ENCODE peak calls at places on chromosomes 1 and 21, in six cellular contexts. M is H9, O is heart left ventricle, P is lower leg skin, N is HepG2, V is AG09319. Z is an unnamed sample.

GRCh38 chr1:28078262-28078661 is 10.1 kb downstream of the EYA3 start:
- DNase-seq in M (no peak), O (no peak), P (no peak), N (no peak), V (no peak), Z (no peak)

GRCh38 chr1:151803164-151803563 is 2.1 kb downstream of the LINGO4 start:
- DNase-seq in M (no peak), O (no peak), P (no peak), N (no peak), V (no peak), Z (no peak)

GRCh38 chr1:68819190-68819829 is 322.4 kb upstream of the DEPDC1 start:
- DNase-seq in M (peak), O (no peak), P (no peak), N (no peak), V (no peak), Z (no peak)

GRCh38 chr1:188164459-188164858 is 1335.7 kb downstream of the PLA2G4A start:
- DNase-seq in M (no peak), O (no peak), P (no peak), N (no peak), V (no peak), Z (no peak)

GRCh38 chr1:230112131-230112701 is 45.2 kb downstream of the GALNT2 start:
- DNase-seq in M (no peak), O (no peak), P (no peak), N (no peak), V (no peak), Z (no peak)

GRCh38 chr1:33039840-33040239 is 3.2 kb upstream of the AK2 start:
- DNase-seq in M (no peak), O (no peak), P (no peak), N (no peak), V (no peak), Z (no peak)

GRCh38 chr21:35475006-35475405 is 425.9 kb upstream of the RUNX1 start:
- DNase-seq in M (no peak), O (no peak), P (no peak), N (no peak), V (no peak), Z (no peak)

GRCh38 chr1:237788069-237788468 is 102.7 kb downstream of the ZP4 start:
- DNase-seq in M (no peak), O (no peak), P (no peak), N (no peak), V (no peak), Z (no peak)

GRCh38 chr1:87872692-87873091 is 544.0 kb downstream of the LMO4 start:
- DNase-seq in M (no peak), O (no peak), P (no peak), N (no peak), V (no peak), Z (no peak)

GRCh38 chr1:228014235-228014930 is 7.6 kb downstream of the WNT3A start:
- DNase-seq in M (no peak), O (no peak), P (peak), N (no peak), V (no peak), Z (no peak)

GRCh38 chr1:246146811-246147210 is 360.3 kb downstream of the SMYD3 start:
- DNase-seq in M (no peak), O (no peak), P (no peak), N (no peak), V (no peak), Z (no peak)

GRCh38 chr1:205324781-205325180 is 3.2 kb upstream of the NUAK2 start:
- DNase-seq in M (no peak), O (no peak), P (no peak), N (no peak), V (no peak), Z (no peak)

GRCh38 chr1:223129229-223129851 is 13.7 kb downstream of the TLR5 start:
- DNase-seq in M (peak), O (peak), P (peak), N (peak), V (no peak), Z (no peak)

GRCh38 chr1:67945733-67946374 is 104.6 kb downstream of the DIRAS3 start:
- DNase-seq in M (no peak), O (peak), P (no peak), N (no peak), V (no peak), Z (no peak)

GRCh38 chr1:107152332-107152731 is 11.5 kb downstream of the NTNG1 start:
- DNase-seq in M (no peak), O (no peak), P (no peak), N (no peak), V (no peak), Z (no peak)

GRCh38 chr1:100539836-100540536 is 2.0 kb downstream of the GPR88 start:
- DNase-seq in M (peak), O (peak), P (no peak), N (no peak), V (no peak), Z (no peak)

GRCh38 chr1:36692465-36692864 is 209.8 kb upstream of the CSF3R start:
- DNase-seq in M (peak), O (no peak), P (peak), N (no peak), V (no peak), Z (no peak)

GRCh38 chr21:35154788-35155187 is 105.7 kb upstream of the RUNX1 start:
- DNase-seq in M (no peak), O (no peak), P (no peak), N (no peak), V (no peak), Z (no peak)

GRCh38 chr21:14260459-14260764 is 44.5 kb downstream of the RBM11 start:
- DNase-seq in M (no peak), O (no peak), P (no peak), N (no peak), V (no peak), Z (no peak)

GRCh38 chr1:7749126-7749525 is 22.0 kb upstream of the VAMP3 start:
- DNase-seq in M (no peak), O (no peak), P (no peak), N (no peak), V (no peak), Z (no peak)

GRCh38 chr1:162214202-162214601 is 144.7 kb downstream of the NOS1AP start:
- DNase-seq in M (no peak), O (no peak), P (no peak), N (no peak), V (no peak), Z (no peak)

GRCh38 chr1:115547661-115548060 is 94.1 kb upstream of the VANGL1 start:
- DNase-seq in M (no peak), O (no peak), P (no peak), N (no peak), V (no peak), Z (no peak)

DNA sequence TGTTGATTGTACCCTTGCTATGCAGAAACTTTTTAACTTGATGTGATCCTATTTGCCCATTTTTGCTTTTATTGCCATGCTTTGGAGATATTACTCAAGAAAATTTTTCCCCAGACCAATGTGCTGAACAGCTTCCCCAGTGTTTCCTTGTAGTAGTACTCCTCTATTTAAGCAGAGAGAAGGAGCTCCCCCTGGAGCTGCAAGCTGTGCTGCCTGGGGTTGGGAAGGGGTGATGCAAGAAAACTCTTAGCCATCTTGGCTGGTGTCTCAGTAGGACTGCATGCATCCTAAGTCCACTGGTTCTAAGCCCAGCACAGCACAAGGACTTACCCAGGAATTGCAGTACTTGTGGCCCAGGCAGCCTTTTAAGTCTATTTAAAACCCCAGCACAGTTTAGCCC is 121.6 kb downstream of the NTMT2 start:
- DNase-seq in M (peak), O (no peak), P (no peak), N (no peak), V (no peak), Z (no peak)
- TF ChIP-seq CTCF in M (peak), O (no peak), P (no peak), N (no peak), V (no peak), Z (peak)

GRCh38 chr1:183670169-183670568 is 17.1 kb upstream of the APOBEC4 start:
- DNase-seq in M (no peak), O (no peak), P (no peak), N (no peak), V (no peak), Z (no peak)
- TF ChIP-seq CTCF in M (no peak), O (no peak), P (no peak), N (no peak), V (no peak), Z (peak)

GRCh38 chr1:21321963-21322680 is 31.9 kb upstream of the ECE1 start:
- DNase-seq in M (peak), O (no peak), P (no peak), N (no peak), V (no peak), Z (no peak)
- TF ChIP-seq CTCF in M (peak), O (no peak), P (no peak), N (peak), V (no peak), Z (no peak)

GRCh38 chr1:53525595-53525994 is 66.4 kb downstream of the DMRTB1 start:
- DNase-seq in M (peak), O (no peak), P (no peak), N (no peak), V (no peak), Z (no peak)
- TF ChIP-seq CTCF in M (peak), O (no peak), P (no peak), N (no peak), V (no peak), Z (no peak)

DNA sequence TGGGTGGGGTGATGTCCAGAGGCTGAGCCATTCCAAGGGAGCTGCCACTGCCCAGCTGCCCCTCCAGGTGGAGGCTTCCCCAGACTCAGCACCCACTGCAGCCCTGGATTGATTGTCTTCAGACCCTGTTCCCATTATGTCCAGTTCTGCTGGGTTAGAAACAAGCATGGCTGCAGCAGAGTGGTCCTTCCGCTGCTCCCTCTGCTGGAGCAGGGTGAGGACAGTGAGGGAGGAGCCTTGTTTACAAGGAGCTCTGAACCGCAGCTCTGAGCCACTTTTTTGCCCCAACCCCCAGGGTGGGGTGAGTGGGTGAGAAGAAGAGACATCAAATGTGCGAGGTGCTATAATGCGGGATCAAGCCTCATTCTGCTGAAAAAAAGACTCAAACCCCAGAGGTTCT is 2.3 kb downstream of the TNNT2 start:
- DNase-seq in M (no peak), O (no peak), P (no peak), N (no peak), V (no peak), Z (no peak)
- TF ChIP-seq CTCF in M (peak), O (no peak), P (no peak), N (peak), V (no peak), Z (peak)

GRCh38 chr1:179973198-179974114 is 18.8 kb downstream of the CEP350 start:
- DNase-seq in M (no peak), O (no peak), P (no peak), N (no peak), V (no peak), Z (no peak)
- TF ChIP-seq CTCF in M (no peak), O (no peak), P (no peak), N (no peak), V (no peak), Z (no peak)

GRCh38 chr1:212701910-212702309 is 2.3 kb upstream of the BATF3 start:
- DNase-seq in M (no peak), O (no peak), P (no peak), N (no peak), V (no peak), Z (no peak)

GRCh38 chr1:212702672-212703071 is 3.0 kb upstream of the BATF3 start:
- DNase-seq in M (no peak), O (no peak), P (no peak), N (no peak), V (no peak), Z (no peak)

GRCh38 chr1:212699839-212700596 is at the start of gene BATF3:
- DNase-seq in M (no peak), O (peak), P (peak), N (no peak), V (no peak), Z (no peak)

GRCh38 chr1:212700597-212700891 is 904 bp upstream of the BATF3 start:
- DNase-seq in M (no peak), O (no peak), P (no peak), N (no peak), V (no peak), Z (no peak)

GRCh38 chr1:212700892-212701819 is 1.5 kb upstream of the BATF3 start:
- DNase-seq in M (peak), O (peak), P (peak), N (no peak), V (no peak), Z (no peak)
- TF ChIP-seq CTCF in M (peak), O (no peak), P (no peak), N (peak), V (peak), Z (peak)

GRCh38 chr1:6208723-6209660 is 3.1 kb downstream of the RNF207 start:
- DNase-seq in M (peak), O (peak), P (no peak), N (no peak), V (no peak), Z (no peak)

GRCh38 chr1:6211731-6212130 is 5.8 kb downstream of the RNF207 start:
- DNase-seq in M (no peak), O (no peak), P (no peak), N (no peak), V (no peak), Z (no peak)

GRCh38 chr1:6207921-6208320 is 2.0 kb downstream of the RNF207 start:
- DNase-seq in M (no peak), O (no peak), P (no peak), N (no peak), V (no peak), Z (no peak)

GRCh38 chr1:6210606-6211355 is 4.9 kb downstream of the RNF207 start:
- DNase-seq in M (no peak), O (no peak), P (no peak), N (no peak), V (no peak), Z (no peak)

GRCh38 chr1:6209661-6210605 is 4.0 kb downstream of the RNF207 start:
- DNase-seq in M (peak), O (no peak), P (no peak), N (no peak), V (no peak), Z (no peak)
- TF ChIP-seq CTCF in M (peak), O (no peak), P (no peak), N (no peak), V (peak), Z (no peak)